ENCODE peak calls at places on chromosome 14, in five cellular contexts. C is T47D, I is right lobe of liver, L is iPS-NIHi11, D is progenitor cell of endocrine pancreas. A is an unnamed sample.

GRCh38 chr14:28596336-28596735 is 170.3 kb upstream of the FOXG1 start:
- DNase-seq in L (no peak), C (no peak), I (no peak), D (no peak), A (no peak)

GRCh38 chr14:91167380-91167770 is 53.5 kb downstream of the DGLUCY start:
- DNase-seq in L (no peak), C (no peak), I (no peak), D (no peak), A (no peak)

GRCh38 chr14:85415015-85415712 is 114.8 kb upstream of the FLRT2 start:
- DNase-seq in L (peak; percentile 33), I (no peak), C (peak; percentile 8), D (no peak), A (peak; percentile 19)

GRCh38 chr14:83217492-83217891 is 1683.8 kb upstream of the SEL1L start:
- DNase-seq in L (no peak), I (no peak), C (no peak), D (no peak), A (peak; percentile 32)

GRCh38 chr14:59244581-59244980 is 56.1 kb downstream of the DAAM1 start:
- DNase-seq in D (no peak), C (peak; percentile 33), I (no peak), L (no peak), A (no peak)

GRCh38 chr14:65815127-65815526 is 402.6 kb downstream of the FUT8 start:
- DNase-seq in C (no peak), I (no peak), L (no peak), D (no peak), A (no peak)

GRCh38 chr14:28382460-28383220 is 383.9 kb upstream of the FOXG1 start:
- DNase-seq in I (no peak), L (no peak), C (no peak), D (no peak), A (no peak)

GRCh38 chr14:22487941-22488340 is 101.1 kb downstream of the DAD1 start:
- DNase-seq in C (no peak), I (no peak), D (no peak), L (no peak), A (no peak)

GRCh38 chr14:101174980-101175606 is 271.6 kb upstream of the RTL1 start:
- DNase-seq in L (no peak), I (no peak), D (no peak), C (no peak), A (no peak)

GRCh38 chr14:73833024-73833423 is 18.6 kb upstream of the PTGR2 start:
- DNase-seq in I (no peak), C (no peak), L (no peak), D (no peak), A (no peak)

GRCh38 chr14:33950320-33951182 is at the start of gene EGLN3:
- DNase-seq in D (peak; percentile 82), C (peak; percentile 90), L (peak; percentile 96), I (peak; percentile 88), A (peak; percentile 97)

GRCh38 chr14:20772650-20773049 is 4.4 kb downstream of the EDDM3B start:
- DNase-seq in L (peak; percentile 31), C (no peak), D (no peak), I (no peak), A (no peak)

GRCh38 chr14:71220462-71220861 is 313.2 kb downstream of the PCNX1 start:
- DNase-seq in D (no peak), L (peak; percentile 31), C (no peak), I (no peak), A (no peak)

GRCh38 chr14:34913619-34914018 is 38.5 kb upstream of the BAZ1A start:
- DNase-seq in C (no peak), I (no peak), D (no peak), L (no peak), A (no peak)

GRCh38 chr14:23433457-23433856 is 2.0 kb downstream of the MYH7 start:
- DNase-seq in I (no peak), D (no peak), C (no peak), L (no peak), A (no peak)

GRCh38 chr14:85532981-85533820 is 3.3 kb downstream of the FLRT2 start:
- DNase-seq in I (peak; percentile 53), C (no peak), L (peak; percentile 72), D (peak; percentile 43), A (peak; percentile 50)

GRCh38 chr14:35374273-35374681 is 30.3 kb downstream of the NFKBIA start:
- DNase-seq in D (no peak), I (no peak), L (no peak), C (no peak), A (no peak)

GRCh38 chr14:47826809-47827208 is 151.4 kb upstream of the MDGA2 start:
- DNase-seq in C (no peak), L (no peak), I (no peak), D (no peak), A (no peak)

GRCh38 chr14:84209021-84209420 is 1320.9 kb upstream of the FLRT2 start:
- DNase-seq in I (no peak), C (no peak), D (no peak), L (no peak), A (no peak)

GRCh38 chr14:23093993-23094665 is 807 bp downstream of the ACIN1 start:
- DNase-seq in L (peak; percentile 86), C (no peak), I (no peak), D (no peak), A (no peak)

GRCh38 chr14:52473557-52473956 is 78.7 kb downstream of the TXNDC16 start:
- DNase-seq in C (no peak), I (no peak), D (no peak), L (no peak), A (no peak)

GRCh38 chr14:35297677-35298076 is 5.5 kb downstream of the PSMA6 start:
- DNase-seq in I (no peak), D (no peak), C (no peak), L (no peak), A (no peak)

GRCh38 chr14:50801706-50802105 is 29.3 kb downstream of the NIN start:
- DNase-seq in I (no peak), D (no peak), L (no peak), C (no peak), A (no peak)

GRCh38 chr14:32372154-32372553 is 43.1 kb downstream of the AKAP6 start:
- DNase-seq in L (no peak), I (no peak), C (no peak), D (no peak), A (no peak)

GRCh38 chr14:90999299-90999698 is 61.1 kb downstream of the RPS6KA5 start:
- DNase-seq in L (peak; percentile 20), D (no peak), I (no peak), C (no peak), A (no peak)

GRCh38 chr14:77306406-77307098 is 14.1 kb downstream of the POMT2 start:
- DNase-seq in L (no peak), I (no peak), C (no peak), D (no peak), A (no peak)

GRCh38 chr14:30005114-30005698 is 77.6 kb upstream of the PRKD1 start:
- DNase-seq in I (no peak), D (no peak), L (peak; percentile 30), C (peak; percentile 65), A (peak; percentile 20)

GRCh38 chr14:104956290-104956890 is 21.8 kb downstream of the AHNAK2 start:
- DNase-seq in C (no peak), I (no peak), D (no peak), L (no peak), A (peak; percentile 38)

GRCh38 chr14:53515264-53515663 is 362.1 kb upstream of the DDHD1 start:
- DNase-seq in L (no peak), D (no peak), C (no peak), I (no peak), A (no peak)

GRCh38 chr14:68794856-68795601 is 2.2 kb upstream of the ZFP36L1 start:
- DNase-seq in L (peak; percentile 51), D (no peak), C (peak; percentile 62), I (peak; percentile 70), A (peak; percentile 66)

GRCh38 chr14:92987713-92988510 is 65.0 kb downstream of the CHGA start:
- DNase-seq in D (no peak), I (peak; percentile 42), C (no peak), L (no peak), A (peak; percentile 22)

GRCh38 chr14:96470331-96470730 is 31.9 kb upstream of the PAPOLA start:
- DNase-seq in D (no peak), L (no peak), I (no peak), C (no peak), A (no peak)

GRCh38 chr14:92546347-92547053 is 32.9 kb downstream of the RIN3 start:
- DNase-seq in D (no peak), C (no peak), I (no peak), L (no peak), A (peak; percentile 40)